ENCODE peak calls at places on chromosome 9, in seven cellular contexts. X is GM23338, K is lower lobe of right lung, I is fibroblast of lung, Q is Calu3, W is uterus, P is AG09309. L is an unnamed sample.

GRCh38 chr9:31950756-31951155 is 433.7 kb upstream of the ACO1 start:
- DNase-seq in X (peak; percentile 43), K (no peak), I (no peak), Q (no peak), W (no peak), P (no peak), L (no peak)

GRCh38 chr9:84851935-84852585 is 182.5 kb downstream of the NTRK2 start:
- DNase-seq in X (peak; percentile 71), K (no peak), I (peak; percentile 68), Q (no peak), W (peak; percentile 27), P (peak; percentile 86), L (peak; percentile 90)

GRCh38 chr9:75235632-75236031 is 147.3 kb downstream of the OSTF1 start:
- DNase-seq in X (peak; percentile 31), K (no peak), I (no peak), Q (no peak), W (no peak), P (no peak), L (no peak)

GRCh38 chr9:438066-438465 is 223.4 kb downstream of the DOCK8 start:
- DNase-seq in X (no peak), K (no peak), I (peak; percentile 26), Q (no peak), W (no peak), P (no peak), L (peak; percentile 43)

GRCh38 chr9:117744856-117745389 is 40.7 kb downstream of the TLR4 start:
- DNase-seq in X (peak; percentile 67), K (peak; percentile 46), I (no peak), Q (no peak), W (no peak), P (no peak), L (no peak)

GRCh38 chr9:33445941-33446506 is 1.4 kb downstream of the AQP3 start:
- DNase-seq in X (no peak), K (no peak), I (no peak), Q (no peak), W (no peak), P (no peak), L (no peak)

GRCh38 chr9:9920425-9920824 is 692.4 kb downstream of the PTPRD start:
- DNase-seq in X (peak; percentile 64), K (no peak), I (no peak), Q (no peak), W (no peak), P (no peak), L (no peak)

GRCh38 chr9:8644571-8644970 is 845.0 kb upstream of the DMAC1 start:
- DNase-seq in X (no peak), K (no peak), I (no peak), Q (no peak), W (no peak), P (no peak), L (no peak)

GRCh38 chr9:128555180-128555721 is 2.9 kb downstream of the SPTAN1 start:
- DNase-seq in X (peak; percentile 89), K (no peak), I (peak; percentile 52), Q (peak; percentile 30), W (no peak), P (no peak), L (no peak)

GRCh38 chr9:134662143-134662876 is 20.7 kb downstream of the COL5A1 start:
- DNase-seq in X (no peak), K (peak; percentile 48), I (peak; percentile 93), Q (no peak), W (peak; percentile 84), P (peak; percentile 84), L (peak; percentile 87)

GRCh38 chr9:97954550-97954989 is 16.6 kb upstream of the HEMGN start:
- DNase-seq in X (peak; percentile 94), K (no peak), I (peak; percentile 9), Q (peak; percentile 33), W (no peak), P (no peak), L (no peak)
- TF ChIP-seq CTCF in X (peak; percentile 62), K (peak; percentile 63), I (peak; percentile 37), Q (peak; percentile 52), W (no peak), P (peak; percentile 49), L (peak; percentile 25)

GRCh38 chr9:76572205-76572550 is 113.2 kb downstream of the GCNT1 start:
- DNase-seq in X (peak; percentile 32), K (no peak), I (no peak), Q (no peak), W (no peak), P (no peak), L (no peak)

GRCh38 chr9:76570820-76571219 is 111.8 kb downstream of the GCNT1 start:
- DNase-seq in X (no peak), K (no peak), I (no peak), Q (no peak), W (no peak), P (no peak), L (no peak)

GRCh38 chr9:76571288-76572204 is 112.6 kb downstream of the GCNT1 start:
- DNase-seq in X (peak; percentile 14), K (peak; percentile 45), I (peak; percentile 37), Q (no peak), W (no peak), P (no peak), L (no peak)

GRCh38 chr9:76576344-76576743 is 117.4 kb downstream of the GCNT1 start:
- DNase-seq in X (no peak), K (peak; percentile 57), I (peak; percentile 70), Q (peak; percentile 3), W (no peak), P (peak; percentile 86), L (no peak)

DNA sequence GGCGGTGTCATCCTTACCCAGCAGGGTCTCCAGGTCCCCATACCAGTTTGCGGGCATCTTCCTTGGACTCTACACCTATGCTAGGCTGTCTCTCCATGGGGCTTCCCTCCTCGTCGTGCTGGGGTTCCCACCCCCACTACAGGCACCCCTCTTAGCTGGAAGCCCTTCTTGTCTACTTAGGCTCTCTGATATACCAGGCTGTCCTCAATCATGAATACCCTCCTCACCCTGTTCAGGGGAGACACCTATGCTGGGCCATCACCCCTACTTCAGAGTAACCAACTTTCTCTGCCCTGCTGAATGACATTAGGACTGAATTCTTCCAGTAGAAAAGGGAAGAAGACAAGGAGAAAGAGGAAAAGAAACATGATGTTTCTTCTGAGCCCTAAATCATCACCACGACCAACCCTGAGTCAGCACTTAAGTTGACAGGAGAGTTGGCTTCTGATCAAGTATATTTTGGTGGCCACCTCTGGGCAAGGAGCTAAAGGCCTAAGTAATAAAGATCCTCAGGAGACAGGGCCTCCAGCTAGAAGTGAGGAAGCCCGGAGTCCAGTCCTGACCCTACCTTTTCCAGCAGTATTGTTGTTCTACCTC is 115.3 kb downstream of the GCNT1 start:
- DNase-seq in X (no peak), K (no peak), I (no peak), Q (no peak), W (no peak), P (no peak), L (no peak)
- TF ChIP-seq CTCF in X (no peak), K (no peak), I (no peak), Q (no peak), W (no peak), P (no peak), L (no peak)

DNA sequence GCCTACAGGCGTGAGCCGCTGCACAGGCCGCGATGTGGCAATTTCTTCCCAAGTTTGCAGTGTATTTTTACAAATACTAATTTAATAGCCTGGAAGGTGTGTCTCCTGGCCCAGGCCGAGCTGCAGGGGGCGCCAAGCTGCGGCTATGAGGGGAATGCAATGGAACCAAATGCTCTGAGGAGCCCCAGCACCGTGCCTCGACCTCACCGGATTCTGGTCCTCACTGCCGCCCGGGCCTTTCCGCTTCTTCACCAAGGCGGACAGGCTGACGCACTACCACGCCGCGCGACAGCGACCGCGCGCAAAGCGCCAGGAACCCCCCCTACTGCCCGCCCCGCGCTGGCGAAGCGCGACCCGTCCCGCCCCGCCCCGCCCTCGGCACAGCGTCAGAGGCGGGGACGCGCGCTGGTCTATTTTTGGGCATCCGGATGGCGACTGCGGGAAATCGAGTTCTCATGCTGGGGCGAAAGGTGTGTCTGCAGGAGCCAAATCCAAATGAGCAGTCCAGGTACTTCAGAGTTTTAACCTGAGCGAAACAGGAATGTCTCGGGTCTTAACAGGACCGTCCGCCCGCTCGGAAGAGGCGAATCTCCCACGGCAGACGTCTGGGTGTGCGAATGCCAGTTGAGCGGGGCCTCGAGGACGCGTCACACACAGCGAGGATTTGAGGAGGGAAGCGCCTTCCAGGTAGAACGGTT is 31.7 kb upstream of the PRXL2C start:
- DNase-seq in X (peak; percentile 95), K (peak; percentile 90), I (peak; percentile 76), Q (no peak), W (peak; percentile 78), P (no peak), L (peak; percentile 27)
- TF ChIP-seq CTCF in X (peak; percentile 72), K (peak; percentile 57), I (peak; percentile 74), Q (no peak), W (peak; percentile 68), P (peak; percentile 77), L (peak; percentile 68)

DNA sequence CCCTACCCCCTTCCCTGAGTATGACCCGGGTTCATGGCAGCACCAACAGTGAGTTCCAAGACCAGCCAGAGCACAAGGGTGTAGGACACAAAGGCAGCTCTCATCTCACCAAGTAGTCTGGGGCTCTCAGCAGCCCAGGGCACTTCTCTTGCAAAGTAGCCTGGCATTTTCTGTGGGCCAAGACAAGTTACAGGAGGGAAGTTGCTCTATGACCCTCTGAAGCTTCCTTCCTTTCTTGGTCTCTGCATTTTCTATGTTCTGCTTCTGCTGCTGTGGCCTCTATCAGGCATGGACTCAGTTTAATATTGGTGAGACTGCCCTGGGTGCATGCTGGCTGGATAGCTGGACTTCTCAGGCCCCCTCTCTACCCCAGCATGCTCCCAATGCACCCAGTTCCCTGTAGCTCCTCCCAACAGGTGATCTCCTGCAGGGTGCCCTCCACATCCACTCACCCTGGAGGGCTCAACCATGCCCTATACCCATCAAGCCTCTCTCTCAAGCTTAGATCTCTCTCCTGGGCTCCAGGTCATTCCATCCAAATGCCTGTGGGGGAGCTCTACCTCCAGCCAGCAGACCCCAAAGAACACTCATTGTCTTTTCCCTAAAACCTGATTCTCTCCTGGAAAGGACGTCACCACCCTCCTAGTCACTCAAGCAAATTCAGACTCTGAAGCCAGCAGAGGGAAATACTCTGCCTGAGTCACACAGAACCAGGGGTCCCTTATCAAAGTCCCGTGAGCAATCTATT is 13.9 kb downstream of the TBC1D2 start:
- DNase-seq in X (peak; percentile 62), K (no peak), I (no peak), Q (no peak), W (no peak), P (no peak), L (no peak)
- TF ChIP-seq CTCF in X (peak; percentile 55), K (no peak), I (no peak), Q (no peak), W (no peak), P (no peak), L (no peak)

DNA sequence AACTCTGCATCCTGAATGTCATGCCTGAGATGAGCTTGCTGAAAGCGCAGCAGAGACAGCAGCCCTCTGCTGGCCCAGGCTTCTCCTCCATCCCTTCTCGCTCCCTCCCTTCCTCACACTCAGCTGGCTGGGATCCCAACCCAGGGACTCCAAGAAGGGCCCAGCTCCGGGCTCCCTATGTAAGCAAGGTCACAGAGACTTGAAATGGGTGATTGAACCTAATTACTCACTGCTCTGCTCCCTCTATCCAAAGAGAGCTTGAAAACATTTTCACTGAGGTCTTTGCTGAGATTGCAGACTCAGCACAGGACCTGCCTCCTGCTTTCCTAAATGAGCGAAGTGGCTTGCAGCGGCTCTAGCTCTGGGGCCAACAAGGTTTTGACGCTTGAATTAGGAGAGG is 42.8 kb downstream of the RAPGEF1 start:
- DNase-seq in X (peak; percentile 62), K (no peak), I (peak; percentile 89), Q (no peak), W (peak; percentile 53), P (no peak), L (no peak)
- TF ChIP-seq CTCF in X (no peak), K (no peak), I (peak; percentile 55), Q (no peak), W (peak; percentile 6), P (no peak), L (peak; percentile 40)

GRCh38 chr9:2228132-2228531 is 213.0 kb downstream of the SMARCA2 start:
- DNase-seq in X (peak; percentile 87), K (peak; percentile 55), I (peak; percentile 29), Q (peak; percentile 23), W (no peak), P (no peak), L (no peak)
- TF ChIP-seq CTCF in X (peak; percentile 89), K (peak; percentile 39), I (peak; percentile 30), Q (no peak), W (no peak), P (peak; percentile 29), L (peak; percentile 20)